ENCODE peak calls at places on chromosomes 11 and 22, in nine cellular contexts. P is naive thymus-derived CD4-positive, alpha-beta T cell; Q is hepatocyte; E is CD8-positive, alpha-beta memory T cell; O is spleen; X is IMR-90; K is tibial artery; L is heart left ventricle; J is tibial nerve. Z is an unnamed sample.

GRCh38 chr11:130600139-130600538 is 151.7 kb downstream of the ADAMTS15 start:
- DNase-seq in P (no peak), Q (no peak), E (no peak), O (no peak), X (peak; percentile 64), K (no peak), L (no peak), J (no peak), Z (no peak)

GRCh38 chr22:25777870-25778269 is 35.9 kb downstream of the MYO18B start:
- DNase-seq in P (no peak), Q (peak; percentile 55), E (no peak), O (no peak), X (peak; percentile 45), K (no peak), L (no peak), J (no peak), Z (no peak)

GRCh38 chr11:69089258-69089657 is 40.5 kb downstream of the TPCN2 start:
- DNase-seq in P (no peak), Q (no peak), E (no peak), O (no peak), X (peak; percentile 89), K (no peak), L (peak; percentile 50), J (no peak), Z (no peak)

GRCh38 chr11:40030867-40031266 is 1428.6 kb downstream of the LRRC4C start:
- DNase-seq in P (no peak), Q (no peak), E (no peak), O (no peak), X (no peak), K (no peak), L (no peak), J (no peak), Z (no peak)

GRCh38 chr11:6505577-6506240 is 8.6 kb downstream of the DNHD1 start:
- DNase-seq in P (no peak), Q (peak; percentile 62), E (no peak), O (no peak), X (peak; percentile 75), K (no peak), L (no peak), J (no peak), Z (no peak)

GRCh38 chr11:122743949-122744876 is 88.7 kb downstream of the UBASH3B start:
- DNase-seq in P (peak; percentile 90), Q (no peak), E (peak; percentile 50), O (peak; percentile 88), X (no peak), K (peak; percentile 69), L (no peak), J (peak; percentile 18), Z (no peak)

GRCh38 chr22:45087802-45088201 is 75.9 kb upstream of the NUP50 start:
- DNase-seq in P (no peak), Q (no peak), E (no peak), O (no peak), X (no peak), K (no peak), L (no peak), J (no peak), Z (no peak)

GRCh38 chr11:6617315-6617781 is 1.9 kb downstream of the TPP1 start:
- DNase-seq in P (no peak), Q (no peak), E (no peak), O (peak; percentile 75), X (no peak), K (peak; percentile 50), L (no peak), J (no peak), Z (no peak)

GRCh38 chr11:64291746-64292457 is 800 bp downstream of the KCNK4 start:
- DNase-seq in P (no peak), Q (no peak), E (no peak), O (no peak), X (no peak), K (no peak), L (no peak), J (no peak), Z (no peak)

GRCh38 chr11:64288353-64288750 is 2.7 kb downstream of the GPR137 start:
- DNase-seq in P (no peak), Q (no peak), E (no peak), O (no peak), X (no peak), K (no peak), L (no peak), J (no peak), Z (no peak)

GRCh38 chr11:64290894-64291745 is at the start of gene KCNK4:
- DNase-seq in P (no peak), Q (no peak), E (no peak), O (no peak), X (no peak), K (no peak), L (no peak), J (no peak), Z (no peak)

GRCh38 chr11:64289011-64289564 is 2.0 kb upstream of the KCNK4 start:
- DNase-seq in P (no peak), Q (no peak), E (no peak), O (no peak), X (no peak), K (no peak), L (no peak), J (no peak), Z (no peak)

DNA sequence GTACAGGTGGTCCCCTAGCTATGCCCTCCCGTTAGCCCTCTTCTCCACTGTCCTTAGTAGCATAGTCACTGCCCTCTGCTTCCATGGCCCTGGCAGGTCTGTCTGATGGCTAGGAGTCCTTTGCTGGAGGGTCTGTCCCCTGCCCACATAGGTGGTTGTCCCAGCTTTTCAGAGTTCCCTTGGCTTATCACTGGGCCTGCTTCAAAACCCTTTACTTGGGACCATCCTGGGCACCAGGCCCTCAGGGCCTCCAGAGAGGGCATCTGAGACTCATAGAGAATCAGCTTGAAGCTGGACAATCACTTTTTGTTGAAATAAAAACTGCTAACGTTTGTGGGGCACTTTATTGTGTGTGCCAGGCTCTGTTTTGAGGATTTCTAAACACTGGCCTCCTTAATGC is 750 bp upstream of the KCNK4 start:
- DNase-seq in P (no peak), Q (no peak), E (no peak), O (no peak), X (no peak), K (no peak), L (no peak), J (no peak), Z (no peak)
- H3K27me3 ChIP-seq in P (no peaks in the 10 kb centered on the region), Q (peaks cover 57% of the 10 kb centered on the region), E (peaks cover 30% of the 10 kb centered on the region), O (peaks cover 47% of the 10 kb centered on the region), X (peaks cover 51% of the 10 kb centered on the region), K (peaks cover 4% of the 10 kb centered on the region), L (peaks cover 38% of the 10 kb centered on the region), J (peaks cover 53% of the 10 kb centered on the region), Z (peaks cover 51% of the 10 kb centered on the region)

GRCh38 chr22:23563111-23563510 is 17.0 kb downstream of the IGLL1 start:
- DNase-seq in P (no peak), Q (no peak), E (no peak), O (peak; percentile 31), X (no peak), K (no peak), L (no peak), J (no peak), Z (no peak)
- H3K27me3 ChIP-seq in P (no peaks in the 10 kb centered on the region), Q (no peaks in the 10 kb centered on the region), E (peaks cover 14% of the 10 kb centered on the region), O (peaks cover 17% of the 10 kb centered on the region), X (peaks cover 44% of the 10 kb centered on the region), K (peaks cover 5% of the 10 kb centered on the region), L (peaks cover 19% of the 10 kb centered on the region), J (peaks cover 42% of the 10 kb centered on the region), Z (peaks cover 41% of the 10 kb centered on the region)

DNA sequence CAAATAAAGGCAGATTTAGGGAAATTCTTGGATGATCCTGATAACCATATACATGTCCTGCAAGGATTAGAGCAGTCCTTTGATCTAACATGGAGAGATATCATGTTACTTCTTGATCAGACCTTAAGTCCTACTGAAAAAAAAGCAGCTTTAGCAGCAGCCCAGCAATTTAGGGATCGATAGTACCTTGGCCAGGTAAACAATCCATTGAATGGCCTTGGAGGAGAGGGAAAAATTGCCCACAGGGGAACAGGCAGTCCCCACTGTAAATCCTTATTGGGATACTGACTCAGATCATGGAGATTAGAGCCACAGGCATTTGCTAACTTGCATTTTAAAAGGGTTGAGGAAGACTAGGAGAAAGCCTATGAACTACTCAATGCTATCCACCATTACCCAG is 47.8 kb downstream of the PRSS23 start:
- DNase-seq in P (no peak), Q (no peak), E (no peak), O (no peak), X (no peak), K (no peak), L (no peak), J (no peak), Z (no peak)
- H3K27me3 ChIP-seq in P (no peaks in the 10 kb centered on the region), Q (no peaks in the 10 kb centered on the region), E (no peaks in the 10 kb centered on the region), O (no peaks in the 10 kb centered on the region), X (no peaks in the 10 kb centered on the region), K (no peaks in the 10 kb centered on the region), L (no peaks in the 10 kb centered on the region), J (no peaks in the 10 kb centered on the region), Z (no peaks in the 10 kb centered on the region)

DNA sequence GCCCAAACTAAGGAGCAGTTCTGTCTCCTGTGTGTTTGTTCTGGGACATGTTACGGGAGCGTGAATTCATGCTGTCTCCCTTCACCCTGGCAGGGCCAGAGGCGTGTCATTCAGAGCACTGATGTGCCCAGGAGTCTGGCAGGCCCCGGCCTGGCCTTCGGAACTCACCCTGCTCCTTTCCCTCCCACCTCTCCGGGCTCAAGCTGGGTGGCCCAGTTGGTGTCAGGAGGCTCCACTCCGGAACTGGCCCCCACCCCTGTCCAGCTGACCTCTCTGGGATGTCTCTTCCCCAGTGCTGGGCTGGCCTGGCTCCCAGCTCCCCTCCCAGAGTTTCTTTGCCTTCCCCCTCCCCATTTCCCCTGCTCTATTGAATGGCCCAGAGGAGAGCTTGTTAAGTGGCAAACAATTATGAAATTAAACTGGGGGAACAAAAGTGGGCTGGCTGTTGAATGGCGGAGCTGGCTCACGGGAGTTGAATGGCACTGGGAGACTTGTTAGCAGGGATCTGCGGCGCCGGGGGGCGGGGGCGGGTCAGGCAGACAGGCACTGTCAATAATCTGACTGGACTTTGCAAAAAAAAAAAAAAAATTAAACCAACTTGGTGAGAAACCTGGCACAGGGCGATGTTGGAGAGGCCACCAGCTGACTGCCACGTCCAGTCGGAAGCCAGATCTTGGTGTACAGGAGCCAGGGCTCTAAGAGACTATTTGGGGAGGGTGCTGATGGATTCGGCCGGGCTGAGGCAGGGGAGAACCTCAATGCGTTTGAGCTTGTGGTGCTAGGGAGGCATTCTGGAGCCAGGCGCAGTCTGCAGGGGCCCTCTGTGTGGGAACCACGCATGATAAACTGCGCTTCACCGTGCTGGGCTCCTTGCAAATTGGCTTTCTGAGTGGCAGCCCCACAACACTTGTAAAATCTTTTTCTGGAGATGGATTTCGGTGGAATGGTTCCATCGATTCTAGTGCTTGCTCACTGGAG is 1.3 kb downstream of the MPPED1 start:
- DNase-seq in P (no peak), Q (no peak), E (no peak), O (no peak), X (no peak), K (no peak), L (no peak), J (no peak), Z (no peak)
- H3K27me3 ChIP-seq in P (no peaks in the 10 kb centered on the region), Q (peaks cover 75% of the 10 kb centered on the region), E (peaks cover 17% of the 10 kb centered on the region), O (peaks cover 24% of the 10 kb centered on the region), X (peaks cover 74% of the 10 kb centered on the region), K (no peaks in the 10 kb centered on the region), L (peaks cover 29% of the 10 kb centered on the region), J (peaks cover 39% of the 10 kb centered on the region), Z (peaks cover 65% of the 10 kb centered on the region)

GRCh38 chr22:36797988-36798670 is 18.7 kb downstream of the PVALB start:
- DNase-seq in P (no peak), Q (no peak), E (no peak), O (no peak), X (no peak), K (no peak), L (no peak), J (no peak), Z (no peak)
- H3K27me3 ChIP-seq in P (no peaks in the 10 kb centered on the region), Q (no peaks in the 10 kb centered on the region), E (no peaks in the 10 kb centered on the region), O (no peaks in the 10 kb centered on the region), X (peaks cover 56% of the 10 kb centered on the region), K (no peaks in the 10 kb centered on the region), L (no peaks in the 10 kb centered on the region), J (peaks cover 45% of the 10 kb centered on the region), Z (peaks cover 7% of the 10 kb centered on the region)

GRCh38 chr22:19774628-19775027 is 14.1 kb downstream of the TBX1 start:
- DNase-seq in P (no peak), Q (no peak), E (no peak), O (no peak), X (no peak), K (no peak), L (no peak), J (no peak), Z (no peak)
- H3K27me3 ChIP-seq in P (no peaks in the 10 kb centered on the region), Q (peaks cover 68% of the 10 kb centered on the region), E (peaks cover 14% of the 10 kb centered on the region), O (peaks cover 23% of the 10 kb centered on the region), X (peaks cover 53% of the 10 kb centered on the region), K (no peaks in the 10 kb centered on the region), L (peaks cover 11% of the 10 kb centered on the region), J (peaks cover 72% of the 10 kb centered on the region), Z (peaks cover 62% of the 10 kb centered on the region)

Z was measured in lower lobe of right lung.